ENCODE peak calls at places on chromosomes 16 and 17, in seven cellular contexts. Z is epithelial cell of esophagus, G is body of pancreas, L is thoracic aorta, F is psoas muscle, U is heart right ventricle, M is H9. N is an unnamed sample.

GRCh38 chr17:46888727-46889126 is 34.2 kb upstream of the GOSR2 start:
- DNase-seq in Z (no peak), G (no peak), L (no peak), F (no peak), U (no peak), M (no peak), N (no peak)

GRCh38 chr17:63966646-63967265 is 6.0 kb downstream of the SCN4A start:
- DNase-seq in Z (no peak), G (no peak), L (no peak), F (no peak), U (no peak), M (no peak), N (no peak)

GRCh38 chr16:79286646-79287423 is 313.7 kb downstream of the MAF start:
- DNase-seq in Z (no peak), G (peak; percentile 82), L (no peak), F (peak; percentile 30), U (no peak), M (peak; percentile 43), N (no peak)

GRCh38 chr17:72609501-72609900 is 483.0 kb downstream of the SLC39A11 start:
- DNase-seq in Z (peak; percentile 89), G (peak; percentile 62), L (no peak), F (no peak), U (no peak), M (no peak), N (peak; percentile 76)

GRCh38 chr17:50550661-50551432 is 3.9 kb downstream of the SPATA20 start:
- DNase-seq in Z (peak; percentile 70), G (peak; percentile 85), L (peak; percentile 46), F (peak; percentile 86), U (peak; percentile 84), M (peak; percentile 98), N (peak; percentile 64)

GRCh38 chr16:78925071-78925714 is 675.3 kb downstream of the MAF start:
- DNase-seq in Z (peak; percentile 5), G (peak; percentile 35), L (no peak), F (peak; percentile 26), U (peak; percentile 16), M (peak; percentile 46), N (peak; percentile 33)

GRCh38 chr17:60395508-60396065 is 3.7 kb upstream of the USP32 start:
- DNase-seq in Z (no peak), G (no peak), L (no peak), F (no peak), U (no peak), M (no peak), N (no peak)

GRCh38 chr16:84553873-84554399 is 49.5 kb upstream of the MEAK7 start:
- DNase-seq in Z (no peak), G (no peak), L (no peak), F (no peak), U (no peak), M (no peak), N (no peak)

GRCh38 chr16:70437582-70438324 is 1.1 kb downstream of the ST3GAL2 start:
- DNase-seq in Z (peak; percentile 34), G (peak; percentile 28), L (no peak), F (no peak), U (no peak), M (no peak), N (peak; percentile 29)

DNA sequence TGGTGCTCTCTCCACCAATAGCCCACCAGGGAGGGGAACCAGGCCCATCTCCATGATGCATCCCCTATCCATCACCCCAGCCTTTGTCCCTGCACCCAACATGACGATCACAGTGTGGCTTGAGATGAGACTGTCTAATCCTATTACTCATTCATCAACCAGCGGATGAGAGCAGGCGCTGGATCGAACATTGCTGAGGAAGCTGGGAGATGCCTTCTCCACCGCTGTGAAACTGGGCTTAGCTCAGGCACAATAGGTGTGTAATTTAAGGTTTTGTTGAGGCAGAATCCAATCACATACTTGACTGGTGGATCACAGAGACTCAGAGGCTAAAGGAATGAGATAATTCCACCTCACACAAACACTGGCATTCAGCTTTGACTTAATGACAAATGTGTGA is 64.6 kb upstream of the IRX3 start:
- DNase-seq in Z (no peak), G (no peak), L (no peak), F (no peak), U (no peak), M (no peak), N (no peak)
- TF ChIP-seq CTCF in Z (no peak), G (no peak), L (no peak), F (no peak), U (no peak), M (no peak), N (no peak)

GRCh38 chr17:81230043-81230820 is 7.5 kb upstream of the CEP131 start:
- DNase-seq in Z (no peak), G (no peak), L (no peak), F (no peak), U (no peak), M (no peak), N (no peak)
- TF ChIP-seq CTCF in Z (peak; percentile 42), G (no peak), L (no peak), F (no peak), U (peak; percentile 37), M (peak; percentile 72), N (peak; percentile 28)

DNA sequence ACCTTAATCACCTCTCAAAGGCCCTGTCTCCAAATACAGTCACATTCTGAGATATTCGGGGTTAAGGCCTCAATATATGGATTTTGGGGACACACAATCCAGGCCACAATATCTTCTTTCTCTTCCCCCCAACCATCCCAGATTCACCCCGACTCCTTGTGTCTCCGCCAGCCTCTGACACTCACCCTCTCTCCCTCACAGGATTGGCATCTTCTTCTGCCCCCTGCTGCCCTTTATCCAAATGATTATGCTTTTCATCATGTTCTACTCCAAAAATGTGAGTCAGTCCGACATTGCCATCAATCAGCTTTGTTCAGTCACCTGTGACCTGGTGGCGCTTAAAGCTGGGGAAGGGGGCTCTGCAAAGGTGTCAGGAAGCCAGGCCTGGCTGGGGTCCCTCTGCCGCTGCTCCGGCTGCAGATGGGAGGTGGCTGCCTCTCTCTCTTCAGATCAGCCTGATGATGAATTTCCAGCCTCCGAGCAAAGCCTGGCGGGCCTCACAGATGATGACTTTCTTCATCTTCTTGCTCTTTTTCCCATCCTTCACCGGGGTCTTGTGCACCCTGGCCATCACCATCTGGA is 35.1 kb downstream of the GDE1 start:
- DNase-seq in Z (no peak), G (no peak), L (no peak), F (no peak), U (no peak), M (no peak), N (peak; percentile 19)
- TF ChIP-seq CTCF in Z (no peak), G (no peak), L (no peak), F (no peak), U (no peak), M (no peak), N (no peak)

DNA sequence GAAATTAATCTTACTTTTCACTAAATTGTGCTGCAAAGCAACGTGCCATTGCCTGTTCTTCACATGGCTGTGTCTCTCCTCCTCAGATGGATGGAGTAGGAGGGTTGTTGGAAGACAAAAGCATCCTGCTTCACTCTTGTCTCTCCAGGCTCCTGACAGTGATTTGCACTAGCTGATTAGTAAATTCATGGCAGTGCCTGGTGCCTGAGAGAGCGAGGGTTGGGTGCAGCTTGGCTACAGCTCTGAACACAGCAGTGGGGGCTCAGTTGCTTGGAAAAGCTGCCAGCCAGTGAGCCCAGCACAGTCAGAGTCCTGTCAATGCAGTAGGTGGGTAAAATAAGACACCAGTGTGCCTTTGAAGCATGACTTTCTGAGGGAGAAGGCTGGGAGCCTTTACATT is 37.4 kb downstream of the CDH13 start:
- DNase-seq in Z (no peak), G (no peak), L (no peak), F (no peak), U (no peak), M (no peak), N (no peak)
- TF ChIP-seq CTCF in Z (no peak), G (no peak), L (no peak), F (no peak), U (no peak), M (no peak), N (no peak)

DNA sequence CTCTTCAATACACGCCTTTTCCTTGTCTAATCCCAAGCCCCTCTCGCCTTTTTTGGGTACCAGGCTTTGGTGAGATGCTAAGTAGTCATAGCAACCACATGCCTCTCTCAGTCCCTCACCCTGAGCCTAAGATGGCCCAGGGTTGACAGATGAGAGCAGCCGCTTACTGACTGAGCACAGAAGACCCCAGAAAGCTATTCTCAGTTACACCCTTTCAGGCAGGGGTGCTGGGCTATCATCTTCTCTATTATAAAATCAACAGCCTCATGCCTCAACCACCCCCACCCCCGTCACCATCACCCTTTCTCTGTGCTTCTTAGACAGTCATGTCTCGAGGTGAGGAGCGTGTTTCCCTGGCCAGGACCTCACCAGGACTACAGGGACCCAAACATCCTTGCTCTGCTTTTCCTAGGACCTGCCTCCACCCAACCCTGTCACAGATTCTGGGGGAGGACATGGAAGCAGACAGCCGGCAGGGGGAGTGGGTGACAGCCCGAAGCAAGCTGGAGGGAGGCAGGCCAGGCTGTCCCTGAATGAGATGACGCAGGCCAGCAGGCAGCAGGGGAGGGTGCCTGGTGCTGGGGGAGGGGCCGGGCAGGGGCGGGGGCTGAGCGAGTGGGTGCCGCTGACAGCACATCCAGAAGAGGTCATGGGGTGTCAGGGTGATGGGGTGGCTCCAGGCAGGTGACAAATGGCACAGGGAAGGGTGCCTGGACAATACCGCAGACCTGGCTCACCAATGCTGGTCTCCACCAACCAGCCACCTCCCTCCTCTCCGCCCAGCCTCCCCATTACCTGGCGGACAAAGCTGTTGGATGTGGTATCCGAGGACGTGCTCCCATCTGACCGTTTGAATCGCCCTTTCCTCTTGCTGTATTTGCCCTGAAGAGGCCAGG is 3.1 kb downstream of the CACNB1 start:
- DNase-seq in Z (no peak), G (peak; percentile 25), L (peak; percentile 54), F (peak; percentile 91), U (peak; percentile 71), M (peak; percentile 93), N (no peak)
- TF ChIP-seq CTCF in Z (peak; percentile 26), G (no peak), L (peak; percentile 73), F (peak; percentile 50), U (peak; percentile 59), M (peak; percentile 61), N (no peak)

DNA sequence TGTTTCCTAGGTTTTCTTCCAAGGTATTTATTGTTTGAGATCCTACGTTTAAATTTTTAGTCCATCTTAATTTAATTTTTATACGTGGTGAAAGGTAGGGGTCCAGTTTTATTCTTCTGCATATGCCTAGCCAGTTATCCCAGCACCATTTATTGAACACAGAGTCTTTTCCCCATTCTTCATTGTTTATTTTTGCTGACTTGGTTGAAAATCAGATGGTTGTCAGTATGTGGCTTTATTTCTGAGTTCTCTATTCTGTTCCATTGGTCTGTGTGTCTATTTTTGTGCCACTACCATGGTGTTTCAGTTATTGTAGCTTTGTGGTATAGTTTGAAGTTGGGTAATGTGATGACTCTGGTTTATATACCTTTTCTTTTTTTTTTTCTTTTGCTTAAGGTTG is 753.0 kb upstream of the GOT2 start:
- DNase-seq in Z (no peak), G (no peak), L (no peak), F (no peak), U (no peak), M (no peak), N (no peak)
- TF ChIP-seq CTCF in Z (no peak), G (no peak), L (no peak), F (no peak), U (no peak), M (no peak), N (no peak)

N was measured in MCF 10A.